ENCODE peak calls at places on chromosome 6, in five cellular contexts. O is NB4, B is dorsolateral prefrontal cortex, M is astrocyte of the spinal cord, P is right lobe of liver. G is an unnamed sample.
A peak's percentile ranks its signal among the peaks of the same experiment; 100 is the strongest.

GRCh38 chr6:36131517-36132220 is 1.4 kb downstream of the MAPK13 start:
- DNase-seq in M (peak; percentile 41), O (no peak), P (peak; percentile 67), B (peak; percentile 72), G (peak; percentile 93)

GRCh38 chr6:11414564-11414963 is 123.0 kb upstream of the TMEM170B start:
- DNase-seq in M (no peak), O (no peak), P (no peak), B (no peak), G (peak; percentile 65)

GRCh38 chr6:105608711-105609374 is 206.0 kb upstream of the PREP start:
- DNase-seq in M (peak; percentile 96), P (no peak), B (no peak), O (no peak), G (no peak)

GRCh38 chr6:108960601-108961000 is 112.4 kb downstream of the ARMC2 start:
- DNase-seq in M (no peak), O (no peak), P (no peak), B (no peak), G (no peak)

GRCh38 chr6:7058250-7058923 is 49.4 kb upstream of the RREB1 start:
- DNase-seq in M (peak; percentile 96), O (peak; percentile 99), P (peak; percentile 70), B (no peak), G (no peak)

GRCh38 chr6:16257999-16258708 is 19.8 kb downstream of the GMPR start:
- DNase-seq in P (no peak), O (no peak), B (peak; percentile 16), M (peak; percentile 60), G (no peak)

GRCh38 chr6:38404900-38405556 is 234.7 kb downstream of the BTBD9 start:
- DNase-seq in B (no peak), M (peak; percentile 16), O (no peak), P (peak; percentile 67), G (no peak)

GRCh38 chr6:56387621-56388413 is 140.4 kb upstream of the COL21A1 start:
- DNase-seq in O (no peak), P (peak; percentile 87), M (no peak), B (no peak), G (no peak)

GRCh38 chr6:148274809-148275208 is 67.8 kb upstream of the SASH1 start:
- DNase-seq in P (no peak), M (no peak), B (no peak), O (no peak), G (no peak)

GRCh38 chr6:128131036-128131435 is 230.2 kb upstream of the THEMIS start:
- DNase-seq in O (no peak), P (no peak), B (no peak), M (no peak), G (no peak)

GRCh38 chr6:82878812-82879211 is 186.8 kb downstream of the UBE3D start:
- DNase-seq in P (no peak), B (no peak), M (peak; percentile 67), O (no peak), G (no peak)

GRCh38 chr6:169503556-169503955 is 198.3 kb downstream of the WDR27 start:
- DNase-seq in B (no peak), P (no peak), M (no peak), O (no peak), G (no peak)

GRCh38 chr6:109736273-109737031 is 45.4 kb downstream of the FIG4 start:
- DNase-seq in M (no peak), B (no peak), O (no peak), P (no peak), G (no peak)

GRCh38 chr6:100965069-100965468 is 83.9 kb upstream of the ASCC3 start:
- DNase-seq in P (no peak), B (no peak), O (no peak), M (no peak), G (no peak)

GRCh38 chr6:3467996-3468395 is 11.1 kb upstream of the SLC22A23 start:
- DNase-seq in P (no peak), M (no peak), O (no peak), B (no peak), G (no peak)

GRCh38 chr6:2028457-2029038 is 216.9 kb downstream of the GMDS start:
- DNase-seq in P (no peak), M (no peak), B (no peak), O (peak; percentile 50), G (peak; percentile 37)

GRCh38 chr6:14713008-14713452 is 532.8 kb upstream of the JARID2 start:
- DNase-seq in B (no peak), O (peak; percentile 60), M (peak; percentile 80), P (no peak), G (no peak)

GRCh38 chr6:112881828-112882227 is 534.7 kb downstream of the RFPL4B start:
- DNase-seq in P (no peak), M (no peak), O (no peak), B (no peak), G (no peak)

GRCh38 chr6:3916211-3916610 is 67.0 kb downstream of the FAM50B start:
- DNase-seq in P (no peak), B (no peak), O (no peak), M (no peak), G (no peak)

GRCh38 chr6:133890941-133891813 is 2.3 kb downstream of the TCF21 start:
- DNase-seq in B (no peak), P (no peak), M (peak; percentile 54), O (no peak), G (no peak)

GRCh38 chr6:158849899-158850806 is 31.0 kb upstream of the EZR start:
- DNase-seq in O (peak; percentile 73), M (peak; percentile 93), P (no peak), B (no peak), G (peak; percentile 40)

GRCh38 chr6:139520321-139520768 is 145.9 kb upstream of the CITED2 start:
- DNase-seq in B (no peak), M (no peak), P (no peak), O (peak; percentile 21), G (no peak)

GRCh38 chr6:3843379-3844096 is 5.6 kb upstream of the FAM50B start:
- DNase-seq in P (no peak), O (peak; percentile 57), M (no peak), B (no peak), G (no peak)

GRCh38 chr6:140921366-140922226 is 1211.1 kb upstream of the GJE1 start:
- DNase-seq in B (no peak), O (peak; percentile 75), P (no peak), M (peak; percentile 84), G (peak; percentile 64)

GRCh38 chr6:131694832-131695426 is 6.3 kb downstream of the OR2A4 start:
- DNase-seq in O (peak; percentile 63), M (peak; percentile 77), P (peak; percentile 50), B (peak; percentile 46), G (peak; percentile 49)

GRCh38 chr6:161748535-161749386 is 474.9 kb upstream of the AGPAT4 start:
- DNase-seq in O (peak; percentile 50), P (peak; percentile 49), M (no peak), B (peak; percentile 57), G (peak; percentile 39)
- TF ChIP-seq CTCF in O (peak; percentile 73), P (peak; percentile 50), M (peak; percentile 61), B (peak; percentile 45), G (peak; percentile 51)

GRCh38 chr6:32410906-32411305 is 3.9 kb upstream of the BTNL2 start:
- DNase-seq in P (no peak), O (no peak), B (no peak), M (no peak), G (no peak)

GRCh38 chr6:32411943-32412342 is 5.0 kb upstream of the BTNL2 start:
- DNase-seq in O (no peak), B (no peak), M (no peak), P (no peak), G (no peak)

GRCh38 chr6:32416031-32416430 is 9.1 kb upstream of the BTNL2 start:
- DNase-seq in P (no peak), B (no peak), O (no peak), M (no peak), G (no peak)

GRCh38 chr6:32413427-32414047 is 6.6 kb upstream of the BTNL2 start:
- DNase-seq in M (peak; percentile 66), P (peak; percentile 74), O (peak; percentile 83), B (peak; percentile 73), G (peak; percentile 92)

GRCh38 chr6:32415521-32416019 is 8.6 kb upstream of the BTNL2 start:
- DNase-seq in P (peak; percentile 75), O (peak; percentile 75), B (peak; percentile 78), M (peak; percentile 59), G (peak; percentile 82)
- H3K4me3 ChIP-seq in P (no peak overlapping the region), O (no peak overlapping the region), B (no peak overlapping the region), M (no peak overlapping the region), G (no peak overlapping the region)

GRCh38 chr6:21595265-21595950 is 1.9 kb downstream of the SOX4 start:
- DNase-seq in B (no peak), M (peak; percentile 35), P (no peak), O (peak; percentile 58), G (peak; percentile 69)
- TF ChIP-seq CTCF in B (no peak), M (no peak), P (no peak), O (no peak), G (peak; percentile 18)

GRCh38 chr6:114195736-114196403 is 147.0 kb downstream of the HS3ST5 start:
- DNase-seq in B (no peak), O (no peak), P (no peak), M (no peak), G (no peak)

DNA sequence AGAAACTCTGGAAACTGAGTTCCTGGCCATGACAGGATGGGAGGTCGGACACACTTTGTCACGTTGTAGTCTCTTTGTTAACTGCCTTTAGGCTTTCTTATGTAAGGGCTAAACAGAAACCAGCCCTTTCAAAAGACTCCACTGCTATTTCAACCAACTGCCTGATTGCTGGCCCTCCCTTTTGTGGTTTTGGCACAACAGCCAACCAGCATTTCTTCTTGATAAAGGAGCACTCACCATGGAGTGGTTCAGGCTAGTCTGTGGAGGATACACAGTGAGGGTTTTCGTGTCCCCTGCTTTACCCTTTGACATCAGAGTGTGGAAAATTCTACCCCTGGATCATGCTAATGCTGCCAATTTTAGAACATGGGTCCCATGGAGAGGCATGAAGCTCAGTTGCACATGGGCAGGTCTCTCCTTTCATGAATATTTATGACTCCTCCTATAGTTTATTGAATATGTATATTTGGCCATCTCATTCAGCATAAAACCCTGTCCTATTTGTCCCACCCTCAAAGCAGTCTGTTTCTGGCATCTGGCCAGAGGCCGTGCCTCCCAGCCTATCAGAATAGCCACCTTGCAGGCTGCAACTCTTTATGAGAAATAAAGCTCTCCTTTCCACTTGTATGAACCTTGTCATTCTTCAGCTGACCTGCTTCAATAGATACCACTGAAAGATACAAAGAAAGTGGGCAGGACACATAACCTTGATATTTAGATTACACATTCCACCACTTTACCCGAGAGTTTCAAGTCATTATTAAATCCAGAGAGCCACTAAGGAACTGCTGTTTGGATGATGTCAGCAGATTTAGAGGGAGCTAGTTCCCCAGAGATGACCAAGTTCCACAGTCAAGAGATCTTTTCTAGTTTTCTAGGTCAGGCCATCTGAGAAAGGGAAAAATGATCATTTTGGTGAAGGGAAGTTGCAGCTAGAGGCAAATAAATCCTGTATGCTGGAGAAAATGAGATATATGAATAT is 148.2 kb downstream of the HS3ST5 start:
- DNase-seq in B (no peak), O (peak; percentile 58), P (no peak), M (peak; percentile 47), G (no peak)
- H3K4me3 ChIP-seq in B (no peak overlapping the region), O (no peak overlapping the region), P (no peak overlapping the region), M (no peak overlapping the region), G (no peak overlapping the region)

GRCh38 chr6:5995705-5996686 is 10.7 kb downstream of the NRN1 start:
- DNase-seq in P (peak; percentile 68), B (peak; percentile 70), M (peak; percentile 67), O (peak; percentile 51), G (no peak)
- TF ChIP-seq CTCF in P (no peak), B (peak; percentile 19), M (peak; percentile 50), O (no peak), G (no peak)